ENCODE peak calls at places on chromosomes 1 and 21, in ten cellular contexts. One of them, this sample, is unnamed.
A peak's percentile ranks its signal among the peaks of the same experiment; 100 is the strongest.

GRCh38 chr1:179824265-179824664 is 53.3 kb downstream of the TOR1AIP2 start:
- DNase-seq in memory B cell: no peak
- DNase-seq in NAMALWA: no peak
- DNase-seq in progenitor cell of endocrine pancreas: no peak
- DNase-seq in aorta: peak; percentile 59
- DNase-seq in cardiac septum: no peak
- DNase-seq in pons: no peak
- DNase-seq in HT-29: no peak
- DNase-seq in astrocyte: no peak
- DNase-seq in KBM-7: peak; percentile 33
- DNase-seq in this sample: no peak

GRCh38 chr1:30762152-30762930 is 4.8 kb upstream of the LAPTM5 start:
- DNase-seq in progenitor cell of endocrine pancreas: no peak
- DNase-seq in astrocyte: no peak
- DNase-seq in HT-29: no peak
- DNase-seq in memory B cell: no peak
- DNase-seq in cardiac septum: no peak
- DNase-seq in KBM-7: no peak
- DNase-seq in aorta: no peak
- DNase-seq in NAMALWA: no peak
- DNase-seq in pons: no peak
- DNase-seq in this sample: no peak

GRCh38 chr1:218874313-218874712 is 299.4 kb upstream of the LYPLAL1 start:
- DNase-seq in aorta: no peak
- DNase-seq in memory B cell: no peak
- DNase-seq in cardiac septum: no peak
- DNase-seq in progenitor cell of endocrine pancreas: no peak
- DNase-seq in astrocyte: peak; percentile 94
- DNase-seq in KBM-7: peak; percentile 38
- DNase-seq in NAMALWA: no peak
- DNase-seq in HT-29: peak; percentile 65
- DNase-seq in pons: no peak
- DNase-seq in this sample: no peak

GRCh38 chr1:6148497-6149241 is 31.5 kb downstream of the CHD5 start:
- DNase-seq in KBM-7: peak; percentile 49
- DNase-seq in pons: no peak
- DNase-seq in HT-29: peak; percentile 70
- DNase-seq in astrocyte: no peak
- DNase-seq in memory B cell: no peak
- DNase-seq in NAMALWA: no peak
- DNase-seq in aorta: no peak
- DNase-seq in progenitor cell of endocrine pancreas: peak; percentile 53
- DNase-seq in cardiac septum: no peak
- DNase-seq in this sample: peak; percentile 24

GRCh38 chr1:175818929-175819328 is 75.5 kb upstream of the TNR start:
- DNase-seq in cardiac septum: no peak
- DNase-seq in HT-29: no peak
- DNase-seq in memory B cell: no peak
- DNase-seq in aorta: no peak
- DNase-seq in pons: no peak
- DNase-seq in astrocyte: no peak
- DNase-seq in KBM-7: no peak
- DNase-seq in progenitor cell of endocrine pancreas: no peak
- DNase-seq in NAMALWA: no peak
- DNase-seq in this sample: no peak

GRCh38 chr1:186188736-186189135 is 186.3 kb downstream of the TPR start:
- DNase-seq in aorta: no peak
- DNase-seq in astrocyte: no peak
- DNase-seq in KBM-7: no peak
- DNase-seq in NAMALWA: no peak
- DNase-seq in pons: no peak
- DNase-seq in cardiac septum: no peak
- DNase-seq in memory B cell: no peak
- DNase-seq in HT-29: no peak
- DNase-seq in progenitor cell of endocrine pancreas: no peak
- DNase-seq in this sample: no peak

GRCh38 chr1:31667065-31667785 is 22.5 kb upstream of the PEF1 start:
- DNase-seq in aorta: no peak
- DNase-seq in HT-29: no peak
- DNase-seq in NAMALWA: no peak
- DNase-seq in memory B cell: no peak
- DNase-seq in progenitor cell of endocrine pancreas: no peak
- DNase-seq in KBM-7: no peak
- DNase-seq in astrocyte: no peak
- DNase-seq in pons: no peak
- DNase-seq in cardiac septum: no peak
- DNase-seq in this sample: no peak

GRCh38 chr1:227891955-227892871 is 55.5 kb downstream of the WNT9A start:
- DNase-seq in KBM-7: no peak
- DNase-seq in NAMALWA: no peak
- DNase-seq in astrocyte: peak; percentile 26
- DNase-seq in progenitor cell of endocrine pancreas: peak; percentile 9
- DNase-seq in cardiac septum: peak; percentile 74
- DNase-seq in aorta: peak; percentile 64
- DNase-seq in pons: no peak
- DNase-seq in memory B cell: no peak
- DNase-seq in HT-29: peak; percentile 43
- DNase-seq in this sample: peak; percentile 10

GRCh38 chr1:60904079-60904852 is 178.1 kb upstream of the NFIA start:
- DNase-seq in cardiac septum: peak; percentile 84
- DNase-seq in NAMALWA: peak; percentile 1
- DNase-seq in astrocyte: peak; percentile 14
- DNase-seq in aorta: peak; percentile 85
- DNase-seq in HT-29: no peak
- DNase-seq in KBM-7: no peak
- DNase-seq in memory B cell: no peak
- DNase-seq in progenitor cell of endocrine pancreas: no peak
- DNase-seq in pons: peak; percentile 40
- DNase-seq in this sample: no peak

GRCh38 chr1:27605300-27605766 is 1.4 kb upstream of the AHDC1 start:
- DNase-seq in memory B cell: no peak
- DNase-seq in aorta: no peak
- DNase-seq in KBM-7: no peak
- DNase-seq in NAMALWA: no peak
- DNase-seq in progenitor cell of endocrine pancreas: no peak
- DNase-seq in HT-29: no peak
- DNase-seq in pons: no peak
- DNase-seq in astrocyte: no peak
- DNase-seq in cardiac septum: no peak
- DNase-seq in this sample: no peak

GRCh38 chr1:33086384-33086850 is 5.5 kb downstream of the AZIN2 start:
- DNase-seq in memory B cell: peak; percentile 34
- DNase-seq in aorta: peak; percentile 89
- DNase-seq in pons: peak; percentile 94
- DNase-seq in cardiac septum: peak; percentile 82
- DNase-seq in HT-29: peak; percentile 89
- DNase-seq in NAMALWA: peak; percentile 63
- DNase-seq in astrocyte: peak; percentile 59
- DNase-seq in progenitor cell of endocrine pancreas: peak; percentile 51
- DNase-seq in KBM-7: peak; percentile 57
- DNase-seq in this sample: peak; percentile 33

GRCh38 chr1:110443393-110443918 is 7.5 kb upstream of the PROK1 start:
- DNase-seq in pons: no peak
- DNase-seq in progenitor cell of endocrine pancreas: no peak
- DNase-seq in HT-29: no peak
- DNase-seq in memory B cell: no peak
- DNase-seq in NAMALWA: no peak
- DNase-seq in cardiac septum: no peak
- DNase-seq in aorta: peak; percentile 57
- DNase-seq in KBM-7: no peak
- DNase-seq in astrocyte: no peak
- DNase-seq in this sample: no peak

GRCh38 chr1:3691421-3692204 is 39.3 kb downstream of the TP73 start:
- DNase-seq in aorta: no peak
- DNase-seq in HT-29: no peak
- DNase-seq in progenitor cell of endocrine pancreas: no peak
- DNase-seq in memory B cell: no peak
- DNase-seq in cardiac septum: no peak
- DNase-seq in pons: no peak
- DNase-seq in astrocyte: no peak
- DNase-seq in NAMALWA: no peak
- DNase-seq in KBM-7: no peak
- DNase-seq in this sample: no peak

GRCh38 chr1:220527279-220528048 is 472 bp upstream of the MARK1 start:
- DNase-seq in progenitor cell of endocrine pancreas: no peak
- DNase-seq in astrocyte: peak; percentile 18
- DNase-seq in aorta: peak; percentile 82
- DNase-seq in memory B cell: peak; percentile 16
- DNase-seq in pons: peak; percentile 65
- DNase-seq in KBM-7: no peak
- DNase-seq in NAMALWA: no peak
- DNase-seq in HT-29: no peak
- DNase-seq in cardiac septum: peak; percentile 77
- DNase-seq in this sample: no peak

GRCh38 chr1:81125672-81126071 is 675.1 kb upstream of the ADGRL2 start:
- DNase-seq in KBM-7: no peak
- DNase-seq in aorta: no peak
- DNase-seq in cardiac septum: no peak
- DNase-seq in NAMALWA: no peak
- DNase-seq in memory B cell: no peak
- DNase-seq in astrocyte: no peak
- DNase-seq in progenitor cell of endocrine pancreas: no peak
- DNase-seq in HT-29: no peak
- DNase-seq in pons: no peak
- DNase-seq in this sample: no peak

GRCh38 chr1:29687601-29688244 is 451.4 kb downstream of the PTPRU start:
- DNase-seq in aorta: no peak
- DNase-seq in NAMALWA: no peak
- DNase-seq in cardiac septum: peak; percentile 29
- DNase-seq in astrocyte: peak; percentile 66
- DNase-seq in HT-29: no peak
- DNase-seq in pons: no peak
- DNase-seq in progenitor cell of endocrine pancreas: no peak
- DNase-seq in KBM-7: no peak
- DNase-seq in memory B cell: no peak
- DNase-seq in this sample: no peak

GRCh38 chr1:152654110-152654509 is 9.1 kb upstream of the LCE2D start:
- DNase-seq in pons: peak; percentile 54
- DNase-seq in aorta: no peak
- DNase-seq in cardiac septum: no peak
- DNase-seq in NAMALWA: peak; percentile 85
- DNase-seq in astrocyte: no peak
- DNase-seq in progenitor cell of endocrine pancreas: no peak
- DNase-seq in memory B cell: peak; percentile 14
- DNase-seq in KBM-7: peak; percentile 83
- DNase-seq in HT-29: peak; percentile 77
- DNase-seq in this sample: no peak

GRCh38 chr1:201254625-201255469 is 28.5 kb upstream of the PKP1 start:
- DNase-seq in progenitor cell of endocrine pancreas: peak; percentile 96
- DNase-seq in memory B cell: peak; percentile 71
- DNase-seq in astrocyte: no peak
- DNase-seq in pons: peak; percentile 14
- DNase-seq in aorta: peak; percentile 88
- DNase-seq in cardiac septum: no peak
- DNase-seq in KBM-7: peak; percentile 53
- DNase-seq in HT-29: peak; percentile 73
- DNase-seq in NAMALWA: peak; percentile 65
- DNase-seq in this sample: peak; percentile 53

GRCh38 chr1:98964198-98964597 is 40.5 kb downstream of the PLPPR5 start:
- DNase-seq in KBM-7: no peak
- DNase-seq in cardiac septum: no peak
- DNase-seq in HT-29: no peak
- DNase-seq in aorta: no peak
- DNase-seq in pons: no peak
- DNase-seq in progenitor cell of endocrine pancreas: no peak
- DNase-seq in NAMALWA: no peak
- DNase-seq in memory B cell: no peak
- DNase-seq in astrocyte: no peak
- DNase-seq in this sample: no peak

GRCh38 chr21:38341546-38342012 is 84.8 kb downstream of the KCNJ15 start:
- DNase-seq in pons: no peak
- DNase-seq in HT-29: no peak
- DNase-seq in KBM-7: no peak
- DNase-seq in memory B cell: no peak
- DNase-seq in astrocyte: no peak
- DNase-seq in NAMALWA: no peak
- DNase-seq in aorta: peak; percentile 94
- DNase-seq in cardiac septum: no peak
- DNase-seq in progenitor cell of endocrine pancreas: no peak
- DNase-seq in this sample: no peak

GRCh38 chr1:94778808-94779207 is 41.3 kb upstream of the SLC44A3 start:
- DNase-seq in astrocyte: peak; percentile 37
- DNase-seq in progenitor cell of endocrine pancreas: no peak
- DNase-seq in pons: no peak
- DNase-seq in KBM-7: no peak
- DNase-seq in aorta: no peak
- DNase-seq in NAMALWA: no peak
- DNase-seq in cardiac septum: no peak
- DNase-seq in memory B cell: no peak
- DNase-seq in HT-29: no peak
- DNase-seq in this sample: no peak

GRCh38 chr21:45866473-45867010 is 115.0 kb upstream of the COL6A1 start:
- DNase-seq in HT-29: no peak
- DNase-seq in NAMALWA: no peak
- DNase-seq in aorta: peak; percentile 64
- DNase-seq in memory B cell: no peak
- DNase-seq in pons: no peak
- DNase-seq in progenitor cell of endocrine pancreas: no peak
- DNase-seq in KBM-7: no peak
- DNase-seq in cardiac septum: peak; percentile 53
- DNase-seq in astrocyte: no peak
- DNase-seq in this sample: no peak

GRCh38 chr1:185355947-185356346 is 38.9 kb upstream of the IVNS1ABP start:
- DNase-seq in KBM-7: no peak
- DNase-seq in cardiac septum: no peak
- DNase-seq in HT-29: no peak
- DNase-seq in astrocyte: no peak
- DNase-seq in aorta: no peak
- DNase-seq in NAMALWA: no peak
- DNase-seq in progenitor cell of endocrine pancreas: no peak
- DNase-seq in memory B cell: no peak
- DNase-seq in pons: no peak
- DNase-seq in this sample: no peak

GRCh38 chr21:17467392-17467791 is 45.5 kb upstream of the CXADR start:
- DNase-seq in astrocyte: no peak
- DNase-seq in cardiac septum: no peak
- DNase-seq in KBM-7: no peak
- DNase-seq in NAMALWA: no peak
- DNase-seq in aorta: no peak
- DNase-seq in HT-29: no peak
- DNase-seq in pons: peak; percentile 68
- DNase-seq in memory B cell: no peak
- DNase-seq in progenitor cell of endocrine pancreas: no peak
- DNase-seq in this sample: no peak

GRCh38 chr1:45490121-45490622 is 791 bp downstream of the TESK2 start:
- DNase-seq in pons: no peak
- DNase-seq in NAMALWA: no peak
- DNase-seq in HT-29: peak; percentile 23
- DNase-seq in cardiac septum: no peak
- DNase-seq in astrocyte: peak; percentile 11
- DNase-seq in progenitor cell of endocrine pancreas: no peak
- DNase-seq in memory B cell: no peak
- DNase-seq in aorta: no peak
- DNase-seq in KBM-7: peak; percentile 47
- DNase-seq in this sample: no peak

GRCh38 chr21:42624095-42624830 is 29.2 kb upstream of the PDE9A start:
- DNase-seq in NAMALWA: no peak
- DNase-seq in astrocyte: no peak
- DNase-seq in memory B cell: no peak
- DNase-seq in cardiac septum: peak; percentile 35
- DNase-seq in pons: no peak
- DNase-seq in KBM-7: peak; percentile 37
- DNase-seq in aorta: peak; percentile 26
- DNase-seq in HT-29: peak; percentile 17
- DNase-seq in progenitor cell of endocrine pancreas: no peak
- DNase-seq in this sample: no peak

GRCh38 chr1:36166938-36167910 is 11.3 kb downstream of the MAP7D1 start:
- DNase-seq in NAMALWA: no peak
- DNase-seq in pons: no peak
- DNase-seq in memory B cell: no peak
- DNase-seq in aorta: no peak
- DNase-seq in HT-29: no peak
- DNase-seq in progenitor cell of endocrine pancreas: no peak
- DNase-seq in KBM-7: no peak
- DNase-seq in astrocyte: peak; percentile 60
- DNase-seq in cardiac septum: no peak
- DNase-seq in this sample: no peak

This sample was measured in activated B cell treated with CpG ODN at 0.5 μM for 24 hours.